ENCODE peak calls at places on chromosomes 12 and 14, in seven cellular contexts. B is foreskin fibroblast; H is GM23338; Q is choroid plexus epithelial cell; A is CD8-positive, alpha-beta memory T cell; U is Peyer's patch; T is fibroblast of the aortic adventitia. P is an unnamed sample.

GRCh38 chr12:100199347-100200136 is 1.1 kb upstream of the ACTR6 start:
- DNase-seq in H (peak), U (peak), B (peak), T (peak), Q (peak), A (peak), P (peak)

GRCh38 chr12:126355346-126355745 is 1290.1 kb downstream of the AACS start:
- DNase-seq in T (no peak), B (no peak), U (no peak), Q (no peak), A (no peak), H (no peak), P (no peak)

GRCh38 chr12:78562358-78563205 is 302.0 kb upstream of the SYT1 start:
- DNase-seq in T (peak), U (no peak), B (peak), Q (peak), A (no peak), H (peak), P (no peak)

GRCh38 chr12:11814362-11814761 is 164.9 kb downstream of the ETV6 start:
- DNase-seq in U (no peak), A (no peak), Q (peak), H (no peak), T (peak), B (peak), P (no peak)

GRCh38 chr14:71725802-71726638 is 206.2 kb upstream of the RGS6 start:
- DNase-seq in T (peak), H (no peak), A (no peak), Q (peak), B (peak), U (no peak), P (no peak)

GRCh38 chr14:22472935-22473854 is 115.8 kb downstream of the DAD1 start:
- DNase-seq in H (peak), T (peak), U (no peak), B (peak), A (no peak), Q (peak), P (no peak)

GRCh38 chr12:30828686-30829085 is 73.9 kb upstream of the CAPRIN2 start:
- DNase-seq in H (no peak), U (no peak), A (no peak), Q (no peak), T (no peak), B (no peak), P (no peak)

GRCh38 chr12:107356937-107357295 is 263.6 kb upstream of the CRY1 start:
- DNase-seq in U (no peak), Q (no peak), T (no peak), A (no peak), B (no peak), H (no peak), P (no peak)

GRCh38 chr12:6532051-6532926 is 2.0 kb upstream of the GAPDH start:
- DNase-seq in Q (peak), H (peak), B (peak), T (peak), U (peak), A (peak), P (peak)

GRCh38 chr14:63701614-63702291 is 26.1 kb downstream of the SGPP1 start:
- DNase-seq in Q (no peak), T (no peak), U (no peak), H (no peak), A (no peak), B (no peak), P (no peak)

GRCh38 chr14:24367506-24368214 is at the start of gene NFATC4:
- DNase-seq in B (peak), U (peak), A (peak), Q (peak), H (peak), T (peak), P (peak)

GRCh38 chr12:56630180-56630632 is at the start of gene BAZ2A:
- DNase-seq in H (peak), B (peak), Q (peak), T (peak), A (peak), U (peak), P (peak)

GRCh38 chr12:39905152-39905551 is 200.7 kb downstream of the SLC2A13 start:
- DNase-seq in H (no peak), Q (peak), B (peak), T (peak), A (no peak), U (no peak), P (peak)

GRCh38 chr12:13981296-13981962 is at the start of gene GRIN2B:
- DNase-seq in T (no peak), Q (no peak), A (no peak), U (no peak), B (no peak), H (peak), P (no peak)

GRCh38 chr14:92362781-92363235 is 39.8 kb downstream of the SLC24A4 start:
- DNase-seq in B (peak), H (no peak), T (peak), Q (no peak), U (no peak), A (no peak), P (no peak)

GRCh38 chr14:92774563-92774962 is 19.5 kb upstream of the GOLGA5 start:
- DNase-seq in A (no peak), U (no peak), T (no peak), Q (no peak), H (no peak), B (no peak), P (no peak)

GRCh38 chr12:44876554-44877275 is 600 bp upstream of the NELL2 start:
- DNase-seq in U (peak), T (peak), A (peak), B (peak), H (peak), Q (peak), P (no peak)

GRCh38 chr12:46369095-46369473 is 3.5 kb downstream of the SLC38A2 start:
- DNase-seq in H (no peak), B (no peak), U (no peak), T (peak), Q (peak), A (no peak), P (no peak)
- H3K4me3 ChIP-seq in H (peak), B (peak), U (peak), T (peak), Q (peak), A (no peak), P (peak)

DNA sequence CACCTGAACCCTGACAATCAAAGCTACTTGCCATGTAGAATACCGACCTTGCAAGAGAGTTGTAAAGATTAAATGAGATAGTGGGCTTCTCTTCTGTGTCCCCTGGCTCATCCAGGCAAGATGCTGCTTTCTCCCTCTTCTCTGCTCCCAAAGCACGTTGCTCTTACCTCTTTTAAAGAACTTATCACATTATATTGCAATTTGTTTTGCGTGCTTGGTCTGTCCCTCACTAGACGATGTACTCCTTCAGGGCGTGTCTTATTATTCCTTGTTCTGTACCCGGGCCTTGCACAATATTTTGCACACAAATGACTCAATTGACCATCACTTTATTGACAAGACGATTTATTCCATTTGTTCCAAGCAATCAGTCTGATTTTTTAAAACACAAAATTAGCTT is 3.3 kb downstream of the DCN start:
- DNase-seq in T (peak), B (peak), A (no peak), U (no peak), H (no peak), Q (peak), P (no peak)
- H3K4me3 ChIP-seq in T (peak), B (peak), A (no peak), U (no peak), H (no peak), Q (peak), P (peak)

GRCh38 chr12:2891240-2892053 is 756 bp downstream of the TULP3 start:
- DNase-seq in U (no peak), Q (peak), H (peak), A (no peak), T (peak), B (peak), P (peak)

GRCh38 chr12:2893007-2893406 is 2.3 kb downstream of the TULP3 start:
- DNase-seq in B (peak), A (no peak), T (peak), H (no peak), Q (peak), U (no peak), P (peak)

GRCh38 chr12:2892246-2892645 is 1.6 kb downstream of the TULP3 start:
- DNase-seq in B (peak), A (no peak), U (no peak), Q (no peak), T (peak), H (no peak), P (no peak)

GRCh38 chr12:2890388-2891239 is at the start of gene TULP3:
- DNase-seq in U (peak), A (peak), Q (peak), T (peak), B (peak), H (peak), P (peak)

GRCh38 chr12:2890001-2890387 is 697 bp upstream of the TULP3 start:
- DNase-seq in H (no peak), T (no peak), Q (peak), A (no peak), B (no peak), U (no peak), P (no peak)
- H3K4me3 ChIP-seq in H (peak), T (peak), Q (peak), A (peak), B (peak), U (peak), P (peak)

DNA sequence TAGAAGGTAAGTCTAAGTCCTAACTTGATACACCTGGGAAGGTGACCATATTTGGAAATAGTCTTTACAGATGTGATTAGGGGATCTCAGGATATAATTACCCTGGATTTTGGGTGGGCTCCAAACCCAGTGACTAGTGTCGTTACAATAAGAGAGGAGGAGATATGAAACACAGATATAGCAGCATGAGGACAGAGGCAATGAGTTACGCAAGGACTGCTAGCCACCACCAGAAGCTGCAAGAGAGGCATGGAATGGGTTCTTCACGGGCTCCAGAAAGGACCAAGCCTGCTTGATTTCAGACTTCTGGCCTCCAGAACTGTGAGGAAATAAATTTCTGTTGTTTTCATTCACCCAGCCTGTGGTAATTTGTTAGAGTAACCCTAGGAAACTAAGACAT is 28.6 kb downstream of the FGFR1OP2 start:
- DNase-seq in B (no peak), H (no peak), A (no peak), U (no peak), T (no peak), Q (no peak), P (no peak)
- H3K4me3 ChIP-seq in B (no peak), H (no peak), A (no peak), U (no peak), T (no peak), Q (no peak), P (no peak)

GRCh38 chr12:132601171-132601883 is 9.1 kb downstream of the LRCOL1 start:
- DNase-seq in A (no peak), Q (no peak), H (no peak), U (no peak), T (no peak), B (no peak), P (no peak)
- H3K4me3 ChIP-seq in A (peak), Q (no peak), H (no peak), U (no peak), T (no peak), B (peak), P (peak)

DNA sequence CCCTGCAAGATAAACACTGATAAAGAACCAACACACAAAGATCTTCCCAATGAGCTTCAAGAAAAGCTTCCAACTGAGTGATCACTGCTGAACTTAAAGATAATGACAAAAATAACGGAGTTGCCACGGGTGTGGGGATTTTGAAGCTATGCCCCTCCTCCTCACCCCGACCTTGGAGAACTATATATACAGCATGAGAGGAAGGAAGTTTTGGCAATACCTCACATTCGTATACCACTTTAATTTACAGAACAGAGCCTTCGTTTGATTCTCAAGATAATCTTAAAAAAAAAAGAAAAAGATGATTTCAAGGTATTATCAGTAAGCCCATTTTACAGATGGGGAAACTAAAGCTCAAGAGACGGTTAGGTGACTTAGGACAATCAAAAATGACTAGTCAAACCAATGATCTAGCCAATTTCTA is 715 bp downstream of the NEK9 start:
- DNase-seq in Q (no peak), T (no peak), U (no peak), H (no peak), B (no peak), A (peak), P (no peak)
- H3K4me3 ChIP-seq in Q (peak), T (peak), U (peak), H (peak), B (peak), A (peak), P (peak)

P was measured in sigmoid colon.